ENCODE peak calls at places on chromosomes 4 and X, in five cellular contexts. N is heart left ventricle, Q is A549, Y is spleen, A is cardiac fibroblast. R is an unnamed sample.

GRCh38 chrX:37697169-37697760 is 11.7 kb downstream of the XK start:
- DNase-seq in N (no peak), Y (no peak), Q (no peak), A (peak), R (peak)

GRCh38 chrX:72470593-72471310 is 101.9 kb downstream of the HDAC8 start:
- DNase-seq in N (no peak), Y (no peak), Q (no peak), A (no peak), R (no peak)

GRCh38 chrX:8433296-8434094 is 31.1 kb upstream of the VCX3B start:
- DNase-seq in A (no peak), Q (no peak), Y (no peak), N (no peak), R (no peak)

GRCh38 chr4:136643416-136643815 is 888.9 kb downstream of the PCDH18 start:
- DNase-seq in Q (no peak), Y (no peak), A (no peak), N (no peak), R (no peak)

GRCh38 chrX:368811-369562 is 17.7 kb downstream of the PPP2R3B start:
- DNase-seq in Q (peak), Y (peak), N (peak), A (peak), R (peak)

GRCh38 chr4:53712326-53712725 is 121.0 kb upstream of the LNX1 start:
- DNase-seq in A (no peak), Q (no peak), N (no peak), Y (no peak), R (no peak)

GRCh38 chrX:53303195-53303594 is 21.8 kb upstream of the IQSEC2 start:
- DNase-seq in N (no peak), Q (no peak), A (no peak), Y (no peak), R (no peak)

GRCh38 chr4:24322517-24322916 is 261.8 kb downstream of the DHX15 start:
- DNase-seq in Y (no peak), Q (no peak), N (no peak), A (peak), R (no peak)

GRCh38 chr4:56641494-56642051 is 39.5 kb downstream of the HOPX start:
- DNase-seq in A (peak), Y (no peak), Q (peak), N (no peak), R (peak)

GRCh38 chrX:136525738-136526606 is 6.0 kb upstream of the VGLL1 start:
- DNase-seq in A (peak), Y (no peak), N (peak), Q (peak), R (peak)

GRCh38 chr4:168562021-168562691 is 65.3 kb downstream of the PALLD start:
- DNase-seq in Q (no peak), Y (no peak), N (no peak), A (peak), R (no peak)

GRCh38 chrX:26138043-26138442 is at the start of gene MAGEB18:
- DNase-seq in Y (no peak), Q (no peak), A (no peak), N (no peak), R (no peak)

GRCh38 chrX:45070116-45071007 is 130.3 kb downstream of the DIPK2B start:
- DNase-seq in Q (peak), N (no peak), A (peak), Y (no peak), R (peak)

GRCh38 chr4:110510955-110511544 is 35.1 kb downstream of the ENPEP start:
- DNase-seq in N (no peak), Y (no peak), Q (peak), A (peak), R (no peak)

GRCh38 chr4:129364747-129365452 is 268.9 kb downstream of the C4orf33 start:
- DNase-seq in A (no peak), Y (no peak), N (no peak), Q (no peak), R (no peak)

GRCh38 chrX:152850465-152850864 is 19.6 kb downstream of the NSDHL start:
- DNase-seq in Q (no peak), A (no peak), N (no peak), Y (no peak), R (no peak)

GRCh38 chr4:75639124-75639695 is 8.9 kb upstream of the CDKL2 start:
- DNase-seq in A (no peak), Q (no peak), Y (no peak), N (no peak), R (no peak)

GRCh38 chr4:83109480-83110221 is 4.9 kb downstream of the PLAC8 start:
- DNase-seq in A (no peak), Q (peak), Y (peak), N (no peak), R (no peak)

GRCh38 chr4:173490817-173491518 is 39.1 kb downstream of the HAND2 start:
- DNase-seq in N (no peak), Y (no peak), Q (no peak), A (peak), R (peak)

GRCh38 chr4:190019023-190019858 is 7.8 kb downstream of the FRG2 start:
- DNase-seq in A (no peak), Q (no peak), N (no peak), Y (peak), R (no peak)

GRCh38 chr4:5079581-5079980 is 28.3 kb downstream of the STK32B start:
- DNase-seq in N (no peak), Y (no peak), A (peak), Q (no peak), R (peak)

GRCh38 chr4:183721207-183722081 is 62.4 kb downstream of the TRAPPC11 start:
- DNase-seq in Q (peak), N (peak), Y (peak), A (peak), R (peak)

GRCh38 chr4:95537181-95537580 is 11.6 kb downstream of the UNC5C start:
- DNase-seq in Q (no peak), N (no peak), A (peak), Y (no peak), R (no peak)

GRCh38 chr4:880684-881405 is 51.3 kb downstream of the GAK start:
- DNase-seq in A (no peak), N (no peak), Q (no peak), Y (no peak), R (no peak)

GRCh38 chr4:169993531-169993930 is 32.7 kb downstream of the MFAP3L start:
- DNase-seq in N (no peak), A (no peak), Q (no peak), Y (no peak), R (no peak)

GRCh38 chr4:38099020-38099600 is 138.9 kb downstream of the PTTG2 start:
- DNase-seq in A (peak), Y (no peak), Q (no peak), N (no peak), R (no peak)

GRCh38 chrX:143934542-143934941 is 50.7 kb downstream of the UBE2NL start:
- DNase-seq in A (no peak), N (no peak), Y (no peak), Q (no peak), R (no peak)

GRCh38 chr4:122476745-122477144 is 20.2 kb upstream of the IL2 start:
- DNase-seq in N (no peak), Y (no peak), Q (no peak), A (no peak), R (no peak)

GRCh38 chr4:181578911-181579310 is 664.3 kb upstream of the TENM3 start:
- DNase-seq in N (no peak), A (no peak), Y (no peak), Q (no peak), R (no peak)

GRCh38 chr4:181582595-181582994 is 660.6 kb upstream of the TENM3 start:
- DNase-seq in A (no peak), N (no peak), Y (no peak), Q (no peak), R (no peak)
- TF ChIP-seq CTCF in A (peak), N (no peak), Y (no peak), Q (no peak), R (peak)

DNA sequence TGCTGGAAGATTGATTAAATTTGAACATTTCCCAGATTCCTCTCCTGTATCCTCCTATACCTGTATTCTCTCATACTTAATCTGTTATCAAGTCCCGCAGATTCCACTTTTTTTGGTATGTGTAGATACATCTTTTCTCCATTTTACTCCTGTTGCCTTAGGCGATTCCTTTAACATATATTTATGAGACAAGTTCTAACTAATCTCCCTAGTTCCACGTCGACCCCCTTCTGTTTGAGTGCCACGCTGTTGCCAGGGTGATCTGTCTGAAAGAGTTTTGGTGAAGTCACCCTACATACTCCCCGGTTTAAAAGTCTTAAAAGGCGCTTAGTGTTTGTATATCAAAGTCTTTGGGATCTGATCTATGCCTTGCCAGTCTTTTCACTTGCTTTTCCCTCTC is 2.4 kb downstream of the HNRNPH2 start:
- DNase-seq in N (no peak), Y (no peak), Q (no peak), A (no peak), R (no peak)
- H3K4me3 ChIP-seq in N (no peak), Y (peak), Q (no peak), A (no peak), R (no peak)

GRCh38 chr4:74370912-74371311 is 6.0 kb downstream of the EREG start:
- DNase-seq in Y (no peak), A (peak), N (no peak), Q (peak), R (peak)
- TF ChIP-seq CTCF in Y (peak), A (peak), N (peak), Q (peak), R (peak)

DNA sequence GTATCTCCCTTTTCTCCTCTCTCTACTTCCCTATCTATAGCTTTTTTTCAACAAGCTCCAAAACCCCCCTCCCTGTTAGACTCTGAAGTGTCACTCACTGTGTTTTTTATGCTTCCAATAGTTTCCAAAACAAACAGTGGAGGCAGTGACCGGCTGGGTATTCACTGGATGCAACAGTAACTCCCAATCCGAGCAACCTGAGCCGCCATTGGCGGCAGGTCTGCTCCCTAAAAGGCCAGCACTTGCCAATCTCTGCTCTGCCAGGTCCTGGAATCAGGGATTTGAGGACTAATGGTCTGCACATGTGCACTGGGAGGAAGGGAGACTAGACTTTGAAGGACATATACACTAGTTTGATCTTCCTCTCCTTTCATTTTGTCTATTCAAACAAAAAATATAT is 7.1 kb downstream of the TBX22 start:
- DNase-seq in Q (no peak), A (no peak), Y (no peak), N (no peak), R (no peak)
- H3K4me3 ChIP-seq in Q (no peak), A (no peak), Y (no peak), N (no peak), R (no peak)

DNA sequence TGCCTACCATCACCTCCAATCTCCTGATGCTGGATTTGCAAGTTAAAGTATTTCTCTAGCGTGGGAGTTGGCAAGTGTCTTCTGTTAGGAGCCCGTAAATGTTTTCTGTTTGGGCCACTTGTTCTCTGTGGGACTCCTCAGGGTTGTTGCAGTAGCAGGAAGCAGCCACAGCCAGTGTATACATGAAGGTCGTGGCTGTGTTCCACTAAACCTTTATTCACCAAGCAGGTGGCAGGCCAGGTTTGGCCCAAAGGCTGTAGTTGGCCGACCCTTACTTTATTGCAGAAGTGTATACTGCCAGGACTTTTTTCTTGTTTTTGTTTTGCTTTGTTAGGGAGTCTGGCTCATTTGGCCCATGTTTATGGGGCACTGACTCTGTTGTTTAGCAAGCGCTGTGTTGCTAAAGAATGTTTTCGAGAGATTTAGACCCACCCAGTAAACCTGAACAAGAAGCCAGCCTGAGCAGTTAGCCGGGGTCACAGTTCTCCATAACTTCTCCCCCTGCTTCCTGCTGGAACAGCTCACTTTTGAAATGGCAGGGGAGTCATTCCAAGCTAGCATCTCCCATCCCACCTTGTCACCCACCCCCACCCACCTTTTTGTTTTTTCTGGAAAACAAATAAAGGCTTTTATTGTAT is 58.8 kb downstream of the SHROOM2 start:
- DNase-seq in A (no peak), N (no peak), Y (no peak), Q (no peak), R (no peak)
- TF ChIP-seq CTCF in A (no peak), N (no peak), Y (no peak), Q (no peak), R (no peak)

DNA sequence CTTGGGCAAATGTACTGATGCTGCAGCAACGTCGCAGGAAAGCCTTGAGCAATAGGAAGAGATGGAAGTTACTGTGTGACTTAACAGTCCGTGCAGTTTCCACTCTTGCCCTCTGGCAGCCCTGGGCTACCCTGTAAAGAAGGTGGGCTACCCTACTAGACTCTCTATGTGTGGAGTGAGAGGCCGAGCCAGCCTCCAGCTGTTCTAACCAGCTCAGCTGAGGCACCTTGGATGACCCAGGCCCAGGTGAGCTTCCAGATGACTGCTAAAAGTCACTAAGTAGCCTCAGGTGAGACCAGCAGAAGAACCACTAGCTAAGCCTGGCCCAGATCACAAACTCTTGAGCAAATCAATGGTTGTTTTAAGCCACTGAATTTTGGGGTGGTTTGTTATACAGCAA is 34.9 kb upstream of the PPP2R2C start:
- DNase-seq in A (no peak), N (no peak), Q (no peak), Y (no peak), R (no peak)
- H3K4me3 ChIP-seq in A (no peak), N (no peak), Q (no peak), Y (no peak), R (no peak)

GRCh38 chrX:51643377-51643776 is 24.7 kb upstream of the CENPVL3 start:
- DNase-seq in Q (no peak), A (no peak), N (no peak), Y (no peak), R (no peak)

GRCh38 chrX:51641421-51642021 is 22.8 kb upstream of the CENPVL3 start:
- DNase-seq in A (peak), Y (no peak), N (no peak), Q (peak), R (peak)
- TF ChIP-seq CTCF in A (peak), Y (peak), N (no peak), Q (peak), R (peak)

GRCh38 chr4:76782837-76783236 is 115.1 kb downstream of the SOWAHB start:
- DNase-seq in N (no peak), Q (no peak), Y (no peak), A (peak), R (peak)
- H3K4me3 ChIP-seq in N (no peak), Q (no peak), Y (no peak), A (no peak), R (peak)

GRCh38 chr4:151530783-151531182 is 121.8 kb downstream of the FHIP1A start:
- DNase-seq in Y (no peak), N (no peak), A (peak), Q (no peak), R (no peak)

GRCh38 chr4:151529187-151529586 is 120.2 kb downstream of the FHIP1A start:
- DNase-seq in A (no peak), Q (no peak), N (no peak), Y (no peak), R (no peak)

GRCh38 chr4:151530230-151530629 is 121.3 kb downstream of the FHIP1A start:
- DNase-seq in A (no peak), Q (no peak), Y (no peak), N (no peak), R (no peak)

GRCh38 chr4:151524610-151525009 is 115.6 kb downstream of the FHIP1A start:
- DNase-seq in N (no peak), Y (no peak), A (no peak), Q (no peak), R (no peak)

GRCh38 chr4:151527699-151528098 is 118.7 kb downstream of the FHIP1A start:
- DNase-seq in Q (no peak), Y (no peak), A (no peak), N (no peak), R (no peak)
- TF ChIP-seq CTCF in Q (no peak), Y (no peak), A (no peak), N (no peak), R (no peak)